ENCODE peak calls at places on chromosomes 6 and 20, in eight cellular contexts. F is AG09319, W is pancreas, K is right lobe of liver, C is cardiac fibroblast, Y is fibroblast of lung, U is Calu3, B is BJ. D is an unnamed sample.

GRCh38 chr6:37339911-37340638 is 13.7 kb upstream of the RNF8 start:
- DNase-seq in F (no peak), W (no peak), K (no peak), C (peak; percentile 32), Y (peak; percentile 49), U (no peak), B (no peak), D (no peak)

GRCh38 chr6:79446006-79446405 is 91.2 kb downstream of the LCA5 start:
- DNase-seq in F (no peak), W (no peak), K (no peak), C (peak; percentile 20), Y (no peak), U (no peak), B (no peak), D (no peak)

GRCh38 chr6:73234732-73235131 is 9.4 kb upstream of the KHDC1L start:
- DNase-seq in F (peak; percentile 47), W (no peak), K (no peak), C (peak; percentile 88), Y (peak; percentile 79), U (no peak), B (peak; percentile 62), D (peak; percentile 52)

GRCh38 chr6:85421963-85422362 is 27.9 kb upstream of the NT5E start:
- DNase-seq in F (no peak), W (no peak), K (no peak), C (peak; percentile 54), Y (no peak), U (no peak), B (no peak), D (peak; percentile 65)

GRCh38 chr6:125995972-125996580 is 9.7 kb downstream of the TRMT11 start:
- DNase-seq in F (no peak), W (peak; percentile 87), K (peak; percentile 60), C (peak; percentile 72), Y (peak; percentile 66), U (peak; percentile 72), B (no peak), D (peak; percentile 23)

GRCh38 chr6:50819527-50819905 is 845 bp downstream of the TFAP2B start:
- DNase-seq in F (no peak), W (peak; percentile 72), K (peak; percentile 45), C (no peak), Y (no peak), U (peak; percentile 23), B (no peak), D (no peak)

GRCh38 chr20:3744806-3745685 is 12.6 kb downstream of the HSPA12B start:
- DNase-seq in F (no peak), W (peak; percentile 82), K (peak; percentile 71), C (peak; percentile 51), Y (no peak), U (peak; percentile 59), B (no peak), D (peak; percentile 31)

GRCh38 chr6:15247750-15248450 is 2.0 kb downstream of the JARID2 start:
- DNase-seq in F (no peak), W (peak; percentile 84), K (peak; percentile 74), C (peak; percentile 64), Y (peak; percentile 57), U (peak; percentile 48), B (no peak), D (peak; percentile 63)

GRCh38 chr6:159915397-159915796 is 24.6 kb downstream of the MAS1 start:
- DNase-seq in F (no peak), W (no peak), K (no peak), C (no peak), Y (no peak), U (no peak), B (no peak), D (no peak)

GRCh38 chr6:9200712-9201111 is 765.4 kb upstream of the SLC35B3 start:
- DNase-seq in F (no peak), W (no peak), K (no peak), C (no peak), Y (no peak), U (no peak), B (no peak), D (no peak)

GRCh38 chr20:11906626-11907480 is 10.8 kb upstream of the BTBD3 start:
- DNase-seq in F (no peak), W (no peak), K (no peak), C (no peak), Y (no peak), U (no peak), B (no peak), D (peak; percentile 25)

GRCh38 chr20:11917663-11918062 is at the start of gene BTBD3:
- DNase-seq in F (peak; percentile 15), W (peak; percentile 82), K (peak; percentile 25), C (peak; percentile 78), Y (peak; percentile 75), U (no peak), B (no peak), D (peak; percentile 73)

GRCh38 chr20:11907621-11908020 is 10.1 kb upstream of the BTBD3 start:
- DNase-seq in F (no peak), W (no peak), K (no peak), C (peak; percentile 37), Y (no peak), U (no peak), B (no peak), D (no peak)

GRCh38 chr20:11912664-11913415 is 4.9 kb upstream of the BTBD3 start:
- DNase-seq in F (no peak), W (no peak), K (no peak), C (no peak), Y (no peak), U (no peak), B (no peak), D (no peak)

GRCh38 chr20:11912013-11912663 is 5.6 kb upstream of the BTBD3 start:
- DNase-seq in F (no peak), W (no peak), K (no peak), C (peak; percentile 30), Y (peak; percentile 23), U (no peak), B (no peak), D (no peak)
- TF ChIP-seq CTCF in F (peak; percentile 30), W (no peak), K (peak; percentile 35), C (peak; percentile 58), Y (peak; percentile 46), U (no peak), B (peak; percentile 46), D (peak; percentile 30)

DNA sequence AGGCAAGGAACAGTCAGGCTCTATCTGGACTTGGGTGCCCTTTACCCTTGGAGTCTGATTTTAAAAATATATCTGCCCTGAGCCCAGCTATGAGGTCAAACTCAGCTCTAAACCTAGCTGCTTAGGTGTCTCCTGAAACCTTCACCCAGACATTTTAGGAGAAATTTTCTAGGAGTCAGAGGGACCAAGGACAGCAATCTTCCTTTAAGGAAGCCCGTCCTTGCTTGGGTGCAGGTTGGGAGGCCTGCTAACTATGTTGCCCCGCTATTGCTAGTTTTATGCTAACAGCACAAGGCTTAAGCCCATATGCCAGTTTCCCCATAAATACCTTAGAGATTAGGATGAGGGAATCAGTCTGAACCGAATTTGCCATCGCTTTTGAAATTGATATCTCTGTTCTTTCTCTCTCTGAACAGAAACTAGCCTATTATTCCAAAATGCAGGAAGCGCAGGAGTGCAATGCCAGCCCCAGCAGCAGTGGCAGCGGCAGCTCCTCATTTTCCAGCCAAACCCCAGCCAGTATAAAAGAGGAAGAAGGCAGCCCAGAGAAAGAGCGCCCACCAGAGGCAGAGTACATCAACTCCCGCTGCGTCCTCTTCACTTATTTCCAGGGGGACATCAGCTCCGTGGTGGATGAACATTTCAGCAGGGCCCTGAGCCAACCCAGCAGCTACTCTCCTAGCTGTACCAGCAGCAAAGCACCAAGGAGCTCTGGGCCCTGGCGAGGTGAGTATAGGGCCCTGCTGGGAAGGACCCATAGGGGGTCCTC is 2.6 kb downstream of the VGLL2 start:
- DNase-seq in F (no peak), W (no peak), K (no peak), C (no peak), Y (no peak), U (no peak), B (no peak), D (no peak)
- TF ChIP-seq CTCF in F (no peak), W (no peak), K (no peak), C (no peak), Y (no peak), U (no peak), B (no peak), D (no peak)

GRCh38 chr20:37907677-37908397 is 4.9 kb downstream of the VSTM2L start:
- DNase-seq in F (peak; percentile 14), W (no peak), K (no peak), C (peak; percentile 81), Y (no peak), U (peak; percentile 34), B (peak; percentile 38), D (peak; percentile 89)
- TF ChIP-seq CTCF in F (no peak), W (no peak), K (no peak), C (no peak), Y (no peak), U (no peak), B (peak; percentile 6), D (no peak)

GRCh38 chr6:151434369-151434768 is 17.6 kb downstream of the RMND1 start:
- DNase-seq in F (no peak), W (no peak), K (no peak), C (no peak), Y (no peak), U (no peak), B (no peak), D (no peak)
- TF ChIP-seq CTCF in F (no peak), W (no peak), K (no peak), C (no peak), Y (no peak), U (no peak), B (no peak), D (no peak)

GRCh38 chr6:16956371-16956770 is 145.5 kb upstream of the STMND1 start:
- DNase-seq in F (no peak), W (no peak), K (no peak), C (no peak), Y (peak; percentile 49), U (no peak), B (no peak), D (peak; percentile 13)
- TF ChIP-seq CTCF in F (no peak), W (no peak), K (no peak), C (no peak), Y (no peak), U (no peak), B (no peak), D (no peak)

GRCh38 chr6:164037165-164037564 is 622.6 kb downstream of the QKI start:
- DNase-seq in F (no peak), W (no peak), K (no peak), C (no peak), Y (no peak), U (no peak), B (no peak), D (no peak)

GRCh38 chr6:164035912-164036485 is 621.5 kb downstream of the QKI start:
- DNase-seq in F (no peak), W (no peak), K (no peak), C (no peak), Y (no peak), U (no peak), B (no peak), D (no peak)

GRCh38 chr6:164042212-164042611 is 627.7 kb downstream of the QKI start:
- DNase-seq in F (no peak), W (no peak), K (no peak), C (no peak), Y (no peak), U (no peak), B (no peak), D (peak; percentile 2)

GRCh38 chr6:164040994-164041393 is 626.5 kb downstream of the QKI start:
- DNase-seq in F (no peak), W (no peak), K (no peak), C (no peak), Y (no peak), U (no peak), B (no peak), D (no peak)

GRCh38 chr6:164039954-164040375 is 625.4 kb downstream of the QKI start:
- DNase-seq in F (no peak), W (peak; percentile 92), K (peak; percentile 73), C (peak; percentile 59), Y (peak; percentile 41), U (no peak), B (no peak), D (no peak)
- TF ChIP-seq CTCF in F (no peak), W (no peak), K (no peak), C (no peak), Y (no peak), U (no peak), B (no peak), D (no peak)

D was measured in astrocyte.